ENCODE peak calls at places on chromosomes 16 and 17, in nine cellular contexts. N is HTR-8/SVneo; I is NCI-H1417; O is activated CD8-positive, alpha-beta T cell treated with anti-CD3 and anti-CD28 coated beads, Interleukin-2, amount 10 ng/mL, durations not matched to agents 7 days and 5 days; M is 8988T; A is midbrain; Y is posterior cingulate gyrus; K is globus pallidus; J is ACHN. S is an unnamed sample.

GRCh38 chr17:50027639-50028206 is 28.2 kb upstream of the ITGA3 start:
- DNase-seq in N (peak), I (no peak), O (no peak), M (peak), A (no peak), Y (no peak), K (no peak), J (peak), S (peak)

GRCh38 chr17:17151055-17151454 is 55.1 kb downstream of the PLD6 start:
- DNase-seq in N (peak), I (no peak), O (no peak), M (no peak), A (no peak), Y (no peak), K (no peak), J (peak), S (peak)

GRCh38 chr16:80610489-80611156 is 69.8 kb downstream of the DYNLRB2 start:
- DNase-seq in N (no peak), I (no peak), O (no peak), M (no peak), A (no peak), Y (no peak), K (no peak), J (no peak), S (no peak)

GRCh38 chr17:9488556-9488955 is 87.1 kb downstream of the STX8 start:
- DNase-seq in N (no peak), I (no peak), O (no peak), M (no peak), A (no peak), Y (no peak), K (no peak), J (no peak), S (no peak)

GRCh38 chr16:85618509-85618908 is 5.4 kb downstream of the GSE1 start:
- DNase-seq in N (no peak), I (no peak), O (no peak), M (no peak), A (no peak), Y (no peak), K (no peak), J (no peak), S (no peak)

GRCh38 chr17:65799869-65800268 is 238.4 kb upstream of the AXIN2 start:
- DNase-seq in N (no peak), I (no peak), O (no peak), M (no peak), A (no peak), Y (no peak), K (no peak), J (no peak), S (no peak)

GRCh38 chr17:33941744-33942143 is 313.3 kb upstream of the CCL2 start:
- DNase-seq in N (no peak), I (no peak), O (no peak), M (no peak), A (no peak), Y (no peak), K (no peak), J (no peak), S (no peak)

GRCh38 chr16:59611556-59611955 is 877.4 kb upstream of the GOT2 start:
- DNase-seq in N (no peak), I (no peak), O (no peak), M (no peak), A (no peak), Y (no peak), K (no peak), J (no peak), S (no peak)

GRCh38 chr17:42422412-42422957 is 571 bp downstream of the CAVIN1 start:
- DNase-seq in N (no peak), I (no peak), O (peak), M (no peak), A (no peak), Y (no peak), K (no peak), J (peak), S (peak)

GRCh38 chr16:48321307-48322036 is 63.7 kb downstream of the SIAH1 start:
- DNase-seq in N (no peak), I (no peak), O (no peak), M (no peak), A (no peak), Y (no peak), K (no peak), J (no peak), S (no peak)

GRCh38 chr17:50188521-50189395 is 12.7 kb downstream of the COL1A1 start:
- DNase-seq in N (no peak), I (no peak), O (no peak), M (no peak), A (no peak), Y (no peak), K (no peak), J (no peak), S (no peak)

GRCh38 chr17:46191332-46192210 is 1.7 kb downstream of the KANSL1 start:
- DNase-seq in N (peak), I (peak), O (peak), M (peak), A (peak), Y (no peak), K (peak), J (peak), S (peak)

GRCh38 chr17:60506312-60506711 is 19.7 kb downstream of the APPBP2 start:
- DNase-seq in N (peak), I (no peak), O (no peak), M (no peak), A (no peak), Y (no peak), K (no peak), J (peak), S (no peak)

GRCh38 chr17:48055531-48056245 is 7.5 kb downstream of the NFE2L1 start:
- DNase-seq in N (no peak), I (no peak), O (no peak), M (no peak), A (no peak), Y (no peak), K (no peak), J (peak), S (no peak)